ENCODE peak calls at places on chromosomes 1 and 21, in five cellular contexts. D is uterus, J is neural progenitor cell, Q is endothelial cell of umbilical vein, M is PC-3. N is an unnamed sample.

GRCh38 chr1:40692429-40692905 is 963 bp downstream of the NFYC start:
- DNase-seq in Q (no peak), D (no peak), M (no peak), J (peak), N (peak)

GRCh38 chr1:206899717-206900116 is 2.5 kb downstream of the IL24 start:
- DNase-seq in J (no peak), D (no peak), Q (no peak), M (no peak), N (no peak)

GRCh38 chr1:174070614-174071013 is 48.5 kb upstream of the RC3H1 start:
- DNase-seq in Q (no peak), J (no peak), M (no peak), D (no peak), N (no peak)

GRCh38 chr1:51731998-51732397 is 115.1 kb downstream of the OSBPL9 start:
- DNase-seq in J (no peak), D (no peak), M (no peak), Q (no peak), N (no peak)

GRCh38 chr1:68370101-68370915 is 79.4 kb downstream of the RPE65 start:
- DNase-seq in Q (no peak), J (no peak), D (no peak), M (no peak), N (no peak)

GRCh38 chr21:39125752-39126485 is 57.3 kb downstream of the PSMG1 start:
- DNase-seq in J (peak), Q (peak), M (peak), D (no peak), N (peak)

GRCh38 chr1:22555386-22555656 is 8.0 kb upstream of the EPHA8 start:
- DNase-seq in Q (no peak), M (no peak), J (no peak), D (no peak), N (no peak)

GRCh38 chr1:225809842-225810578 is at the start of gene EPHX1:
- DNase-seq in J (peak), Q (peak), M (peak), D (peak), N (peak)

GRCh38 chr1:100671604-100672003 is 47.9 kb upstream of the VCAM1 start:
- DNase-seq in J (no peak), M (peak), Q (peak), D (no peak), N (no peak)

GRCh38 chr1:90262791-90263190 is 267.9 kb downstream of the ZNF326 start:
- DNase-seq in D (no peak), M (peak), J (no peak), Q (no peak), N (no peak)

GRCh38 chr1:196866974-196867373 is 20.9 kb upstream of the CFHR4 start:
- DNase-seq in Q (no peak), D (no peak), M (no peak), J (no peak), N (no peak)

GRCh38 chr1:31155216-31155806 is 84.4 kb downstream of the NKAIN1 start:
- DNase-seq in D (peak), Q (peak), M (peak), J (peak), N (peak)

GRCh38 chr1:7070389-7071029 is 285.3 kb downstream of the CAMTA1 start:
- DNase-seq in J (peak), Q (peak), D (peak), M (peak), N (peak)

DNA sequence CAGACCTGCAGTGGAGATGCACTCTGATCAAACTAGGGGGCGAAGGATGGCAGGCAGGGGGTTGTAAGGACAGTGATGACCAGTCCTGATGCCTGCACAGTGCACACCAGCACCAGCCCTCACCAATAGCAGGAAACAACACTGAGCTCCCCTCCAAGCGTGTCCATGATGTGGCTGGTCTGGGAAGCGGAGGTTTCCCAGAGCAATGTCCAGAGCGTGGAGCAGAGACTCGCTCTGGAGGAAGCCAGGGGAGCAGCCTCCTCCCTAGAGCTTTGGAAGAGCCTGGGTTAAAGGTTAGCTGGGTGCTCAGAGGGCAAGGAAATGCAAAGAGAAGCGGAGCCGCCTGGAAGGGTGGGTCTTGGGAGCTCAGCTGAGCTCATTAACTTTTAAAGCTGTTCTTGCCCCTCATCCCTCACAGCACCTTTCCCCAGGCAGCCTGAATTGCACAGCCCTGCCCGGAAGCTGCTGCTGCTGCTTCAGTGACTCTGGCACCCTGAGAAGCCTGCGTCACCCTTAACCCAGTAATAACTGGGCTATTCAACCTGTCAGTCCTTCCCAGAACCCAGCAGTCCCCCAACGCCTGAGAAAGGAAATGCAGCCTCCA is 162.2 kb upstream of the RAB4A start:
- DNase-seq in Q (no peak), J (peak), M (peak), D (no peak), N (no peak)
- TF ChIP-seq CTCF in Q (no peak), J (peak), M (no peak), D (no peak), N (no peak)

DNA sequence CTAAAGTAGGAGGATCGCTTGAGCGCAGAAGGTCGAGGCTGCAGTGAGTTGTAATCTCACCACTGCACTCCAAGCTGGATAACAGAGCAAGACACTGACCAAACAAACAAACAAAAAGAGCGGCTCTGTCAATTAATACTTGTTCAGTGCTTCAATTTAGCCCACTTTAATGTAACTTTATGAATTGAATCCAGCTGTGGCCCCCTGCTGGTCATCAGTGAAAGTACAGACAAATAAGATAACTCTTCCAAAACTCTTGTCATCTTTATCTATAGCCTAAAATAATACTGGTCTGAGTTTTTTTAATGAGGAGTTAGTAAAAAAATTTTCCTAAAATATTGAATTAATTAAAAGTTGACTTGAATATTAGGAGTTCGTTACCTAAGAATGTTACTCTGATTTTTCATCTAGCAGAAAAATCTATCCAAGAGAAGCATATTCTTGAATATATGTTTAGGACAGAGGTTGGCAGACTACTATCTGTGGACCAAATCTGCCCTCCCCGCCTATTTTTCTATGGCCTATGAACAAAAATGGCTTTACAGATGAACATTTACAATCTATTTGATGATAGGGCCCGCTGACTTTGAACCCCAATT is 26.1 kb downstream of the ATP5PF start:
- DNase-seq in M (peak), Q (peak), D (peak), J (peak), N (peak)
- H3K4me3 ChIP-seq in M (no peak), Q (no peak), D (no peak), J (no peak), N (no peak)

GRCh38 chr1:115717541-115717940 is 51.0 kb downstream of the CASQ2 start:
- DNase-seq in M (peak), Q (peak), D (peak), J (peak), N (peak)
- TF ChIP-seq CTCF in M (peak), Q (peak), D (peak), J (peak), N (peak)

DNA sequence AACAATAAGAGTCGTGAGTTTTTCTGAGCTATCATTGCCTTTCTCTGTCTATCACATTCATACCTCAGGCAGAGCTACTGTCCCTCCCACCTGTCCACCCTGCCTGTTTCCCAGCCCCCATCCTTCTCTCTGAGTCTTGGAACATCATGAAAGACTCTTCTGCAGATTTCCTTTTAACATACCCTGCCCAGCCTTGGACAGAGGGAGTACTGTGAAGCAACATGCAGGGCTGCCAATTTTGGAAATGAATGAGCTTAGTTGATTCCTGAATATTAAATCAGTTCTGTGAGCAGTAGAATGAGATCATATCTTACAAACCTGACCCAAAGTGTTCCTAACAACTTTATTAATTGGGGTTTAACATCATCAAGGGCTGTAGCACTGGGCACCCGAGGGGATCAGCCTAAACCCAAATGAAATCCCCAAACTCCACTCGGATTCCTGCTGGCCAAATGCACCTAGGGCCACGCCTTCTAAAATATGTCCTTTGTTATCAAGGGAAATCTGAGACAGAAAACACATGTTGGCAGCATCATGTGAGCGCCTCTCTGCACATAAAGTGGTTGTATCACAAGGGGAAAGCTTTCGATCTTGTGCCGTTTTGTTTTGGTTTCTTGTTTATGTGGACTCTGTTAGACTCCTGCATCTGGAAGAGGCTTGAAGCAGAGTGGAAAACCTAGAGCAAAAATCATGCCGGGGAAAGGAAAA is 357.6 kb downstream of the KIF26B start:
- DNase-seq in J (no peak), M (no peak), Q (no peak), D (no peak), N (no peak)
- H3K4me3 ChIP-seq in J (no peak), M (no peak), Q (no peak), D (no peak), N (no peak)

DNA sequence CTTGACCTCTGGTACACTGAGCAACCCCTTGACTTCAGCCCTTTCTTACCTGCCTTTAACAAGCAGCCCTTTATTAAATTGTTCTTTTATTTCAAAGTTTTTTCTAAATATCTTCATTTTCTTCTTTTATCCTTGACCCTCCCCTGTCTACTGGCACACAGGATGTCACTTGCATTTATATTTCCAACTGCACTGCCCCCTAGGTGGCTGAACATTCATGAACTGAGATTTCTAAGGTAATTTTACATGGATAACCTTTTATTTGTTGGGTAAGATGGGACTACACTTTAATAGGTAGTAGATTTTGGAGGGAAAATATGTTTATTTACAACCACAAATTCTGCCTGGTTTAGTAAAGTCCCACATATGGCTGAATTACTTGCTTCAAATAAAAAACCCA is 190.0 kb downstream of the ATP6V1G3 start:
- DNase-seq in Q (no peak), J (no peak), M (no peak), D (no peak), N (no peak)
- TF ChIP-seq CTCF in Q (no peak), J (peak), M (peak), D (no peak), N (no peak)

GRCh38 chr1:236010443-236010842 is 54.4 kb downstream of the NID1 start:
- DNase-seq in J (no peak), D (no peak), M (no peak), Q (no peak), N (no peak)
- H3K4me3 ChIP-seq in J (no peak), D (no peak), M (no peak), Q (no peak), N (no peak)

GRCh38 chr1:86994061-86994460 is 79.6 kb downstream of the HS2ST1 start:
- DNase-seq in J (no peak), D (no peak), Q (no peak), M (no peak), N (no peak)

GRCh38 chr1:86998727-86999126 is 84.3 kb downstream of the HS2ST1 start:
- DNase-seq in D (no peak), Q (no peak), J (no peak), M (no peak), N (peak)

GRCh38 chr1:87000460-87000859 is 86.0 kb downstream of the HS2ST1 start:
- DNase-seq in Q (no peak), M (no peak), J (no peak), D (no peak), N (no peak)

GRCh38 chr1:86998280-86998679 is 83.8 kb downstream of the HS2ST1 start:
- DNase-seq in D (no peak), M (no peak), Q (no peak), J (no peak), N (no peak)

GRCh38 chr1:86997538-86997937 is 83.1 kb downstream of the HS2ST1 start:
- DNase-seq in Q (no peak), J (no peak), D (no peak), M (no peak), N (no peak)
- TF ChIP-seq CTCF in Q (no peak), J (no peak), D (no peak), M (no peak), N (no peak)